ENCODE peak calls at places on chromosomes 5 and 9, in five cellular contexts. One of them, this sample, is unnamed.

GRCh38 chr5:7852542-7852941 is 1.6 kb upstream of the CFAP90 start:
- DNase-seq in Panc1: no peak
- DNase-seq in HCT116: no peak
- DNase-seq in HepG2: no peak
- DNase-seq in GM23338: no peak
- DNase-seq in this sample: no peak

GRCh38 chr5:126920291-126920690 is 110.1 kb downstream of the MARCHF3 start:
- DNase-seq in Panc1: no peak
- DNase-seq in HCT116: no peak
- DNase-seq in HepG2: no peak
- DNase-seq in GM23338: no peak
- DNase-seq in this sample: no peak

GRCh38 chr5:89878140-89878570 is 531.4 kb downstream of the CETN3 start:
- DNase-seq in Panc1: peak
- DNase-seq in HCT116: peak
- DNase-seq in HepG2: peak
- DNase-seq in GM23338: peak
- DNase-seq in this sample: no peak

GRCh38 chr9:76576344-76576743 is 117.4 kb downstream of the GCNT1 start:
- DNase-seq in Panc1: no peak
- DNase-seq in HCT116: no peak
- DNase-seq in HepG2: no peak
- DNase-seq in GM23338: no peak
- DNase-seq in this sample: peak

GRCh38 chr9:93686880-93687236 is 110.5 kb downstream of the PHF2 start:
- DNase-seq in Panc1: no peak
- DNase-seq in HCT116: no peak
- DNase-seq in HepG2: no peak
- DNase-seq in GM23338: no peak
- DNase-seq in this sample: no peak

GRCh38 chr5:14292766-14293165 is 149.6 kb downstream of the TRIO start:
- DNase-seq in Panc1: no peak
- DNase-seq in HCT116: no peak
- DNase-seq in HepG2: no peak
- DNase-seq in GM23338: no peak
- DNase-seq in this sample: no peak

GRCh38 chr9:76896035-76896434 is 9.9 kb downstream of the PRUNE2 start:
- DNase-seq in Panc1: no peak
- DNase-seq in HCT116: no peak
- DNase-seq in HepG2: no peak
- DNase-seq in GM23338: no peak
- DNase-seq in this sample: no peak

GRCh38 chr5:87069974-87070608 is 197.6 kb upstream of the RASA1 start:
- DNase-seq in Panc1: peak
- DNase-seq in HCT116: peak
- DNase-seq in HepG2: no peak
- DNase-seq in GM23338: peak
- DNase-seq in this sample: no peak

GRCh38 chr9:35604578-35605335 is at the start of gene TESK1:
- DNase-seq in Panc1: peak
- DNase-seq in HCT116: peak
- DNase-seq in HepG2: peak
- DNase-seq in GM23338: peak
- DNase-seq in this sample: peak

GRCh38 chr9:2158729-2159128 is 143.6 kb downstream of the SMARCA2 start:
- DNase-seq in Panc1: no peak
- DNase-seq in HCT116: no peak
- DNase-seq in HepG2: no peak
- DNase-seq in GM23338: peak
- DNase-seq in this sample: no peak

GRCh38 chr5:42912184-42912766 is 100.6 kb upstream of the SELENOP start:
- DNase-seq in Panc1: peak
- DNase-seq in HCT116: peak
- DNase-seq in HepG2: peak
- DNase-seq in GM23338: peak
- DNase-seq in this sample: peak

GRCh38 chr5:40798012-40798855 is at the start of gene PRKAA1:
- DNase-seq in Panc1: peak
- DNase-seq in HCT116: peak
- DNase-seq in HepG2: peak
- DNase-seq in GM23338: peak
- DNase-seq in this sample: peak

GRCh38 chr5:154211611-154212390 is 21.3 kb downstream of the GALNT10 start:
- DNase-seq in Panc1: no peak
- DNase-seq in HCT116: no peak
- DNase-seq in HepG2: no peak
- DNase-seq in GM23338: no peak
- DNase-seq in this sample: no peak

GRCh38 chr9:3520564-3520963 is 5.2 kb downstream of the RFX3 start:
- DNase-seq in Panc1: no peak
- DNase-seq in HCT116: no peak
- DNase-seq in HepG2: peak
- DNase-seq in GM23338: peak
- DNase-seq in this sample: no peak

GRCh38 chr9:81671880-81672280 is 17.5 kb downstream of the TLE1 start:
- DNase-seq in Panc1: no peak
- DNase-seq in HCT116: no peak
- DNase-seq in HepG2: no peak
- DNase-seq in GM23338: no peak
- DNase-seq in this sample: no peak

GRCh38 chr5:74761241-74761640 is 5.7 kb downstream of the GFM2 start:
- DNase-seq in Panc1: no peak
- DNase-seq in HCT116: no peak
- DNase-seq in HepG2: no peak
- DNase-seq in GM23338: no peak
- DNase-seq in this sample: no peak

GRCh38 chr9:71647094-71647591 is 121.2 kb downstream of the CEMIP2 start:
- DNase-seq in Panc1: no peak
- DNase-seq in HCT116: peak
- DNase-seq in HepG2: no peak
- DNase-seq in GM23338: peak
- DNase-seq in this sample: peak

GRCh38 chr9:128127568-128127989 is at the start of gene PTGES2:
- DNase-seq in Panc1: no peak
- DNase-seq in HCT116: peak
- DNase-seq in HepG2: peak
- DNase-seq in GM23338: peak
- DNase-seq in this sample: peak
- TF ChIP-seq POLR2AphosphoS5 in Panc1: no peak
- TF ChIP-seq POLR2AphosphoS5 in HCT116: peak
- TF ChIP-seq POLR2AphosphoS5 in HepG2: no peak
- TF ChIP-seq POLR2AphosphoS5 in GM23338: no peak
- TF ChIP-seq POLR2AphosphoS5 in this sample: peak

DNA sequence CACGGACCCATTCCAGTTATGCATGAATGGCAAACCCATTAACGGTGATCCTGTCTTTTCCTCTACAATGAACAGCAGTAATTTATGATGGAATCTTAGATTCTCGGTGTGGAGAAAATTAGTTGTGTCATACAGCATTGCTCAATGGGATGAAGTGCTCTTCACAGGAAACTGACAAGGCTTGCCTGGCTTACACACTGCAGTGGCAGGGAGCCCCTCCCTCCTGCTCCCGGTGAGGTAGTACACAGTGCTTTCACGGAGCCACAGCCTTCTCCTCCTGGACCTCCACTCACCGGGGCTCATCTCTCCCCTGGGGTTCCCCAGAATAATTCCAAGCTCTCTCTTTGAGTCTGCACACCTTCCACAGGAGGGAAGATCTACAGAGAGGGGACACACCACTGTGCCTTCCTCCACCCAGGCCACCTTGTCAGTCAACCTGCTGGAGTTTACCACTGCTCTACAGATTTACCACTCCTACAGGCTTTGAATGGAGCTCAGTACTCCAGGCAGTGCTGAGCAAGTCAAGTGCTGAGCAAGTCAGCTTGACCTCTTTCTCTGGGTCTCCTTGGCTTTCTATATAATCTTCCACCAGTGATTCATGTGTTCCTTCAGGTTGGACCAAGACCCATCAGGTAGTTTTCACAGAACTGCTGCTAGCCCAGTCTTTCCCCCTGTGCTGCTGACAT is 59.1 kb upstream of the TBC1D2 start:
- DNase-seq in Panc1: no peak
- DNase-seq in HCT116: no peak
- DNase-seq in HepG2: no peak
- DNase-seq in GM23338: no peak
- DNase-seq in this sample: no peak
- TF ChIP-seq REST in Panc1: no peak
- TF ChIP-seq REST in HCT116: no peak
- TF ChIP-seq REST in HepG2: no peak
- TF ChIP-seq REST in GM23338: no peak
- TF ChIP-seq REST in this sample: no peak

DNA sequence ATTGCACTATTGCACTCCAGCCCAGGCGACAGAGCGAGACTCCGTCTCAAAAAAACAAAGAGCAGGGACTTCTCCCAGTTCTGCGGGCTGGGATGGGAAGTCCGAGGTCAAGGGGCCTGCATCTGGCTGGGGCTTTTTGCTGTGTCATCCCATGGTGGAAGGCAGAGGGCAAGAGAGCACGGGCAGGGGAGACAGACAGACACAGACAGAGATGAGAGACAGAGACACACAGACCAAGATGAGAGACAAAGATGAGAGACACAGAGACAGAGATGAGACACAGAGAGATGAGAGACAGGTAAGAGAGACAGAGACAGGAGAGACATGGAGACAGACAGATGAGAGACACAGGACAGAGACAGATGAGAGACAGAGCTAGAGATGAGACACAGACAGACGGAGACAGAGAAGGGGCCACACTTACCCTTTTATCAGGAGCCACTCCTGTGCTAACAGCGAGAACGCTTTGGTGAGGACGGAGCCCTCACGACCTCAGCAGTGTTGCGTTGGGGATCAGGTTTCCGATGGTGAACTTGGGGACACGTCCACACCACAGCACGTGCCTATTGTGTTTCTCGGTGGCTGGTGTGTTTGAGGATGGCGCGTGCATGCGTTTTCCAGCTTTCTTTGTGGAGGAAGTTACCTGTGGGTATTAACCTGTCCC is 8.9 kb upstream of the TOR4A start:
- DNase-seq in Panc1: no peak
- DNase-seq in HCT116: no peak
- DNase-seq in HepG2: no peak
- DNase-seq in GM23338: no peak
- DNase-seq in this sample: no peak
- TF ChIP-seq POLR2AphosphoS5 in Panc1: no peak
- TF ChIP-seq POLR2AphosphoS5 in HCT116: no peak
- TF ChIP-seq POLR2AphosphoS5 in HepG2: no peak
- TF ChIP-seq POLR2AphosphoS5 in GM23338: no peak
- TF ChIP-seq POLR2AphosphoS5 in this sample: no peak

DNA sequence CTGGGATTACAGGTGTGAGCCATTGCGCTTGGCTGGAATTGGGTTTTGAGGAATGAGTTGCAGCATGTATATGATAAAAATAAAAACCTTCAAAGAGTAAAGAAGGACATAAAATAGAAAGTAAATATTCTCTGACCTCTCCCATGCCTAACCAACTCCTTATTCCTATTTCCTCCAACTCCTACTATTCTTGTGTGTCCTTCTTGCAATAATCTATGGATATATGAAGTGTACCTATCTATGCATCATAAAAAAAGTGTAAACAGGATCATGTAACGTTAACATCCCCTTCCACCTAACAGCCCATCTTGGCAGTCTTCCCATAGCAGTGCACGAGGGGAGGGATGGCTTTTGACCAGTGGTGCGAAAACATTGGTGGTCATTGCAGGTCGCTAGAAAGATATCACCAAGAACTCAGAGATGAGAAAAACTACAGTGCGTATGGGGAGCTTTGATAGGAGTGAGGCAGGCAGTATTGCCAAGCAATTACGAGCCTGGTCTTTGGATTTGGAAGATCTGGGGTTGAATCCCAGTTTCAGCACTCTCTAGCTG is 69.9 kb downstream of the PPARGC1B start:
- DNase-seq in Panc1: no peak
- DNase-seq in HCT116: no peak
- DNase-seq in HepG2: no peak
- DNase-seq in GM23338: no peak
- DNase-seq in this sample: no peak
- TF ChIP-seq REST in Panc1: no peak
- TF ChIP-seq REST in HCT116: no peak
- TF ChIP-seq REST in HepG2: no peak
- TF ChIP-seq REST in GM23338: no peak
- TF ChIP-seq REST in this sample: no peak

GRCh38 chr9:122822056-122822455 is 6.3 kb downstream of the PDCL start:
- DNase-seq in Panc1: no peak
- DNase-seq in HCT116: no peak
- DNase-seq in HepG2: no peak
- DNase-seq in GM23338: no peak
- DNase-seq in this sample: no peak

GRCh38 chr9:122821278-122821952 is 7.0 kb downstream of the PDCL start:
- DNase-seq in Panc1: no peak
- DNase-seq in HCT116: no peak
- DNase-seq in HepG2: no peak
- DNase-seq in GM23338: no peak
- DNase-seq in this sample: peak

GRCh38 chr9:122819326-122819725 is 9.1 kb downstream of the PDCL start:
- DNase-seq in Panc1: no peak
- DNase-seq in HCT116: no peak
- DNase-seq in HepG2: no peak
- DNase-seq in GM23338: no peak
- DNase-seq in this sample: no peak

GRCh38 chr9:122820490-122820845 is 7.9 kb downstream of the PDCL start:
- DNase-seq in Panc1: no peak
- DNase-seq in HCT116: no peak
- DNase-seq in HepG2: no peak
- DNase-seq in GM23338: no peak
- DNase-seq in this sample: no peak

DNA sequence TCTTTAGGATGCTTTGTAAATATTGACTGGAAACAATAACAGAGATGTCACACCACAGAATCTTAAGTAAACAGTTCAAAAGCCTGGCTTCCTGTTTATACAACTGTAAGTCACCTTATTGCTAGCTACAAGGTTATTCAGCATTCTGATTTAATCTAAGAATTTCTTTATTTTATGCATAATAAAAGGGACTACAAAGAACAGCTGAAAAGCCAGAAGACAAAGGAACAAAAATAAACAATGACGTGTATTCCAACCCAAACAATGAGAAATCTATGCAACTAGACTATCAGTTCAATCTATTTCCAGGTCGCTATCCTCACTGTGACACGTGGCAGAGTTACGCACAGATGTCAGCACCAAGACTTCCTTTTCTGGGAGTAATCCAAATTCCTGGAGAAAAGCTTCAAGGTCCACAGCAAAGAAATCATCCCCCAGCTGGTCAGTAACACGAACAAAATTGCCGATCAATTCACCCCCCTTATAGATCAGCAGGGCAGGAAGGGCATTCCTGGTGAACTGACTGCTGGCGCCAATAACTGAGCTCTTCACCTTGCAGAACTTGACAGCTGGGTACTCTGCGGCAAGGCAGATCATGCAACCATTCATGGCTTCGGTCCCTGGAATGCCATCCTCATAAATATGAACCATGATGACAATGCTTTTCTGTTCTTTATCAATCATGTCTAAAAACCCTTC is 8.4 kb downstream of the PDCL start:
- DNase-seq in Panc1: no peak
- DNase-seq in HCT116: no peak
- DNase-seq in HepG2: no peak
- DNase-seq in GM23338: no peak
- DNase-seq in this sample: no peak
- TF ChIP-seq POLR2AphosphoS5 in Panc1: no peak
- TF ChIP-seq POLR2AphosphoS5 in HCT116: no peak
- TF ChIP-seq POLR2AphosphoS5 in HepG2: no peak
- TF ChIP-seq POLR2AphosphoS5 in GM23338: no peak
- TF ChIP-seq POLR2AphosphoS5 in this sample: no peak

This sample was measured in HL-60.